ENCODE peak calls at places on chromosome 1, in four cellular contexts. I, Z, Y and J are unnamed samples.

GRCh38 chr1:192809286-192810252 is 730 bp downstream of the RGS2 start:
- DNase-seq in Z (no peak), Y (no peak), I (peak; percentile 14), J (peak; percentile 17)

GRCh38 chr1:178101654-178102053 is 7.8 kb downstream of the RASAL2 start:
- DNase-seq in Y (no peak), I (no peak), Z (no peak), J (no peak)

GRCh38 chr1:180482425-180483275 is 19.7 kb downstream of the ACBD6 start:
- DNase-seq in Z (peak; percentile 51), I (peak; percentile 54), Y (no peak), J (no peak)

GRCh38 chr1:180278791-180279432 is 48.8 kb downstream of the LHX4 start:
- DNase-seq in I (no peak), Z (no peak), Y (no peak), J (no peak)

GRCh38 chr1:91704746-91705145 is 181.2 kb downstream of the TGFBR3 start:
- DNase-seq in Z (no peak), Y (no peak), I (no peak), J (no peak)

GRCh38 chr1:20721117-20722061 is 3.6 kb upstream of the KIF17 start:
- DNase-seq in Y (no peak), Z (no peak), I (no peak), J (no peak)

GRCh38 chr1:105872761-105873286 is 1183.7 kb upstream of the PRMT6 start:
- DNase-seq in Z (no peak), Y (no peak), I (no peak), J (no peak)

GRCh38 chr1:221886311-221887090 is 144.6 kb upstream of the DUSP10 start:
- DNase-seq in I (no peak), Z (no peak), Y (no peak), J (no peak)

GRCh38 chr1:151840421-151840820 is 801 bp upstream of the C2CD4D start:
- DNase-seq in Z (no peak), Y (no peak), I (no peak), J (no peak)

GRCh38 chr1:23433122-23433521 is 8.6 kb upstream of the TCEA3 start:
- DNase-seq in Y (no peak), Z (no peak), I (no peak), J (no peak)

GRCh38 chr1:27349784-27350672 is 8.2 kb downstream of the SYTL1 start:
- DNase-seq in I (no peak), Z (no peak), Y (no peak), J (peak; percentile 80)

GRCh38 chr1:91545506-91546300 is 45.1 kb downstream of the CDC7 start:
- DNase-seq in Z (no peak), I (no peak), Y (no peak), J (no peak)

DNA sequence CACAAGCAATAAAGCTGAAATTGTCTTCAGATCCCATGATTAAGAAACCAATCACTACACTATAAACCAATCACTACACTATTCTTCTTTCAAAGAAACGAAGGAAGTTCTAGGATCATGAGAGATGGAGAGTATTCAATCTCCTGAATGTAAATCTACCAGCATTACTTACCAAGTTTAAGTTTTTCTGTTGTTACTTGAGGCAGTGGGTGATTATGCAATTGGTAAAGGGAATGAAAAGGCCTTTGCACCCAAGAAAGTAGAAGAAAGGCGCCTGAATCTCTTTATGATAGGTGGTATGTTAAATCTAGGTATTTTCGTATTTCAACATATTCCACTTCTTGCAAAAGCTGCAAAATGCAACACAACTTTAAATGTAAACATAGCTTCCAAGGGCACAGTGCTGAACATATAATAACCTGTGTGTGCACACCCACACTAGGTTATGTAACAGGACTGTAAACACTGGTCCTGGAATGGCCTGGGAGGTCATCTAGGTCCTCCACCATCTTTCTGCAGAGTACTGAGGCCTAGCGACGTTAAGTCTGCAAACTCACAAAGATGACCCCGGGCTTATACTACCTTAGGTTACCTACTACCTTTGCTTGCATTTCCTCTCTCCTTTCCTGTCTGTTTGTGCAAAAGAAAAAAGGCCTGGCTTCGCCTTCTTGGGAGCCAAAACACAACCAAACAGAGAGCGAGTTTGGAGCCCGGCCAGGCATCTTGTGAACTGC is 1.1 kb upstream of the UAP1 start:
- DNase-seq in Y (no peak), Z (peak; percentile 93), I (no peak), J (no peak)
- TF ChIP-seq CBFB in Y (no peak), Z (no peak), I (no peak), J (no peak)

GRCh38 chr1:2404890-2405511 is 7.4 kb downstream of the PEX10 start:
- DNase-seq in I (no peak), Z (no peak), Y (no peak), J (no peak)

GRCh38 chr1:2407991-2408275 is 4.4 kb downstream of the PEX10 start:
- DNase-seq in Z (no peak), I (no peak), Y (no peak), J (no peak)

GRCh38 chr1:2407166-2407990 is 5.0 kb downstream of the PEX10 start:
- DNase-seq in Y (no peak), I (no peak), Z (no peak), J (no peak)

GRCh38 chr1:2405588-2406295 is 6.6 kb downstream of the PEX10 start:
- DNase-seq in Z (no peak), I (no peak), Y (no peak), J (no peak)

GRCh38 chr1:2406451-2407041 is 5.8 kb downstream of the PEX10 start:
- DNase-seq in I (no peak), Y (no peak), Z (no peak), J (peak; percentile 43)
- TF ChIP-seq CTCF in I (no peak), Y (no peak), Z (peak; percentile 30), J (no peak)

GRCh38 chr1:118184737-118185082 is 318 bp downstream of the SPAG17 start:
- DNase-seq in Z (no peak), Y (no peak), I (peak; percentile 25), J (peak; percentile 18)

GRCh38 chr1:118186026-118186425 is 998 bp upstream of the SPAG17 start:
- DNase-seq in I (no peak), Z (no peak), Y (no peak), J (no peak)

DNA sequence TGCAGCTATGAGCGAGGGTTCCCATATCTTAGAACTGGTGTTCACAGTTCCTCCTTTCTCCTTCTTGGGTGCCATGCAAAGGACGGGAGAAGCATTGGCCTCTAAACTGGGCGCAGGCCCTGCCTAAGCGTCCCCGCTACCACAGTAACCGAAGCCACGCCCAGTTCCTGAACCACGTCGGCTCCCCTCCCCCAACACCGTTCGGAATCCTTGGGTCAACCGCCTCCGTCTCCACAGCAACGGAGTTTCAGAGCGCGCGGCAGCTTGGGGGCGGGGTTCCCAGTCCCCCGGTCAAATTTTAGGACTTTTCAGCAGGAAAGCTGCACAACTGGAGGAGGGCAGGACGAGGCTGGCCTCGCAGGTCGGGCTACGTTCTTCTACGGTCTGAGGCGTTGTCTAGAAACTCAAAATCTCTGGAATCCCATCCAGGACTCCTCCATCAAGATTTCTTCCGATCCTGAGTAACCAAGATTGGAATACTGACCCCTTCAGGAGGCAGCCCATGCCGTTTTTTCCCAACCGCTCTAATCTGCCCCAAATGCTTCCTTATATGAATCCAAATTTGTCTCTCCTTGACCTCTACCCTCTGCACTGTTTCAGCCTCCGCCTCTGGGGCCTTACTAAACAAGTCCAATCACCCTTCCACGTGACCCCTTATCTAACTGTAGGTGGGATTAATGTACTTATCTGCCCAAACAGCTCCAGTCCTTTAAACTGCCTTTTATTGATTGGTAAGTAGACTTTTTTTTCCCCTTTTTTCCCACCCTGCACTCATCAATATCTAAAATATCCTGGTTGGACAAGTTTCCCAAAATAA is at the start of gene SPAG17:
- DNase-seq in I (peak; percentile 76), Y (no peak), Z (no peak), J (peak; percentile 97)
- TF ChIP-seq CBFB in I (no peak), Y (no peak), Z (no peak), J (no peak)

GRCh38 chr1:108124023-108124422 is 76.1 kb downstream of the SLC25A24 start:
- DNase-seq in Z (no peak), Y (no peak), I (no peak), J (no peak)

GRCh38 chr1:108120163-108120562 is 80.0 kb downstream of the SLC25A24 start:
- DNase-seq in Z (no peak), I (no peak), Y (no peak), J (no peak)

GRCh38 chr1:108117908-108118902 is 81.9 kb downstream of the SLC25A24 start:
- DNase-seq in I (no peak), Z (no peak), Y (no peak), J (no peak)

GRCh38 chr1:108121361-108122143 is 78.6 kb downstream of the SLC25A24 start:
- DNase-seq in Y (no peak), I (peak; percentile 33), Z (peak; percentile 6), J (peak; percentile 66)

GRCh38 chr1:108119500-108119899 is 80.6 kb downstream of the SLC25A24 start:
- DNase-seq in I (no peak), Z (no peak), Y (no peak), J (no peak)
- TF ChIP-seq CTCF in I (no peak), Z (no peak), Y (no peak), J (no peak)

DNA sequence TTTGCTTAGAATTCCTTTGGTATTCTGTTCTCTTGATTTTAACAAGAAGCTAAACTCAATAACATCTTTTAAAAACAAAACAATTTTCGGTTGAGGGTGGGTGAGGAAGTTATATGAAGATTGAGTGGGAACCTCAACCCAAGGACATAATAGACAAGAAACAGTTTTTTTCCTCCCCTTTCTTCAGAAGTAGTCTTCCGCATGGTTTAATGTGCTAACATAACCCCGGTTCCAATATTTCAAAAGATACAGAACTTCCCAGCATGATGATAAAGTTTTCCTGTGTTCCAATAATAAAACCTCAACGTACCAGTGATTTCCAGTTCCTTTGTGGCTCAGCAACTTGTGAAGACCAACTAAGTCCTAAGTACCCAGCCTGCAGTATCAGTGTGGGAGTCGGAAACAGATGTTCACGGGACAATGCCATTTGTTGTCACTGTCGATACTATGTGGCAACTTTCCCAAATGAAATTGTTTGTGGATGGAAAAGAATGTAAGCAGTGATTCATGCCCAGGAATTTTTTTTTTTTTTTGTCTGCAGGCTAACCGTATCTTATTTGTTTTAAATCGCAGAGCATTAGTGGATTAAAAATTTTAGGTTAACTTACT is 48.5 kb downstream of the NR5A2 start:
- DNase-seq in I (no peak), Z (peak; percentile 58), Y (no peak), J (no peak)
- TF ChIP-seq CBFB in I (no peak), Z (no peak), Y (no peak), J (no peak)

DNA sequence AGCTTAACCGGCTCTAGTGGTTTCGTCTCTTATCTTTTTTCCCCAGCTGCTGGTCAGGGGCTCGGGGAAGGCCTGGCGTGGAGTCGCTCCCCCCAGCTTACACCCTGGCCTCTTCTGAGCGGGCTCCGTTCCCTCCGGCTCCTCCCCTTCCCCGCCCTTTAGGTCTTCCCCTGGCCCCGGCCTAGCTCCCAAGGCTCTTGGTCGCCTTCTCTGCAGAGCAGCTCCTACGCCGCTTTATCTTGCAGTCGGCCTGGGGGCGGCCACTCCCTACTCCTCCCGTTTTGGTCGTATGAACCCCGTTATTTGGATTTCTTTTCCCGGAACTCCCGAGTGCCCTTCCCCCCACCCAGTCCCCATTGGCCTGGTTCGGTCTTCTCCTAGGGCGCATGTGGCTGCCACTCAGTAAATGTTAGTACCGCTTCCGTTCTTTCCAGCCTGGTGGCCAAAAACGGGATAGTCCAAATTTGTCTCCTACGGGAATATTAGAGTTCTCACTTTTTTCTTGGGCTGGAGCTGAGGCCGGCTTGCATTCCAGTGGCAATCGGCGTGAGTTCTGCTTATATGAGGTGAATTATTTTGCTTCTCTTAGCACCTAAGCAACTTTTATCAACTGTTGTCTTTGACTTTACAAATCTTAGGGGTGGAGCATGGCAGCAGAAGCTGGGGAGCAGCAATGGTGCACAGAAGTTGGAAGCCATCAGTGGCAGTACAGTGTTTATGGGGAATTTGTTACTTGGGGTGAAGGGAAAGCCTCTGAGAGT is 474 bp downstream of the THRAP3 start:
- DNase-seq in Y (no peak), I (no peak), Z (peak; percentile 89), J (peak; percentile 76)
- TF ChIP-seq CTCF in Y (peak; percentile 40), I (peak; percentile 57), Z (no peak), J (peak; percentile 38)

GRCh38 chr1:210233495-210234253 is 1.1 kb downstream of the SERTAD4 start:
- DNase-seq in I (peak; percentile 15), Y (no peak), Z (no peak), J (peak; percentile 42)
- TF ChIP-seq CBFB in I (no peak), Y (no peak), Z (no peak), J (no peak)